ENCODE peak calls at places on chromosome 13, in ten cellular contexts. A, N, O, Y, M, L, Z, G, R and X are unnamed samples. For H3K4me1, the result is how much of the 10 kb centered on the place peaks cover.

GRCh38 chr13:74056829-74057564 is 77.2 kb downstream of the KLF12 start:
- DNase-seq in A (peak), N (no peak), O (peak), Y (no peak), M (peak), L (no peak), Z (no peak), G (no peak), R (no peak), X (peak)

GRCh38 chr13:29749401-29750177 is 100.8 kb downstream of the UBL3 start:
- DNase-seq in A (peak), N (no peak), O (no peak), Y (no peak), M (no peak), L (no peak), Z (no peak), G (no peak), R (no peak), X (no peak)

GRCh38 chr13:26971990-26972888 is 199.4 kb downstream of the USP12 start:
- DNase-seq in A (no peak), N (no peak), O (no peak), Y (no peak), M (no peak), L (peak), Z (peak), G (peak), R (peak), X (no peak)

GRCh38 chr13:111472559-111473460 is 152.4 kb downstream of the TEX29 start:
- DNase-seq in A (no peak), N (no peak), O (no peak), Y (no peak), M (no peak), L (peak), Z (no peak), G (peak), R (no peak), X (no peak)

GRCh38 chr13:71290963-71291937 is 575.8 kb downstream of the DACH1 start:
- DNase-seq in A (no peak), N (no peak), O (peak), Y (no peak), M (no peak), L (no peak), Z (no peak), G (no peak), R (no peak), X (no peak)

GRCh38 chr13:45781553-45782326 is 69.8 kb downstream of the SIAH3 start:
- DNase-seq in A (peak), N (no peak), O (peak), Y (no peak), M (no peak), L (no peak), Z (no peak), G (no peak), R (no peak), X (peak)

GRCh38 chr13:110797230-110797877 is 83.9 kb downstream of the ING1 start:
- DNase-seq in A (no peak), N (no peak), O (no peak), Y (no peak), M (no peak), L (no peak), Z (no peak), G (peak), R (no peak), X (no peak)

GRCh38 chr13:103540394-103540793 is 474.2 kb upstream of the SLC10A2 start:
- DNase-seq in A (no peak), N (no peak), O (no peak), Y (no peak), M (no peak), L (no peak), Z (no peak), G (no peak), R (no peak), X (no peak)

GRCh38 chr13:36891752-36892151 is 28.3 kb downstream of the SMAD9 start:
- DNase-seq in A (no peak), N (no peak), O (no peak), Y (no peak), M (no peak), L (no peak), Z (no peak), G (no peak), R (no peak), X (no peak)

GRCh38 chr13:36848228-36848982 is 29.4 kb downstream of the RFXAP start:
- DNase-seq in A (no peak), N (no peak), O (no peak), Y (no peak), M (no peak), L (no peak), Z (no peak), G (peak), R (no peak), X (no peak)

GRCh38 chr13:40558656-40559055 is 107.8 kb downstream of the FOXO1 start:
- DNase-seq in A (no peak), N (no peak), O (no peak), Y (no peak), M (no peak), L (no peak), Z (no peak), G (no peak), R (no peak), X (no peak)

GRCh38 chr13:46178821-46179220 is 3.2 kb downstream of the LCP1 start:
- DNase-seq in A (no peak), N (no peak), O (no peak), Y (no peak), M (no peak), L (no peak), Z (no peak), G (no peak), R (no peak), X (no peak)

GRCh38 chr13:112652512-112653458 is 37.1 kb upstream of the ATP11A start:
- DNase-seq in A (no peak), N (no peak), O (peak), Y (no peak), M (no peak), L (no peak), Z (peak), G (no peak), R (no peak), X (no peak)

GRCh38 chr13:37679043-37679442 is 80.5 kb upstream of the POSTN start:
- DNase-seq in A (no peak), N (no peak), O (no peak), Y (no peak), M (no peak), L (no peak), Z (no peak), G (no peak), R (no peak), X (no peak)

GRCh38 chr13:33191425-33192221 is 93.9 kb downstream of the STARD13 start:
- DNase-seq in A (no peak), N (no peak), O (no peak), Y (no peak), M (no peak), L (no peak), Z (no peak), G (no peak), R (no peak), X (no peak)

GRCh38 chr13:80363890-80364503 is 23.1 kb upstream of the SPRY2 start:
- DNase-seq in A (no peak), N (no peak), O (no peak), Y (no peak), M (no peak), L (no peak), Z (no peak), G (no peak), R (no peak), X (no peak)

GRCh38 chr13:31242935-31243334 is 43.2 kb downstream of the B3GLCT start:
- DNase-seq in A (no peak), N (no peak), O (no peak), Y (no peak), M (no peak), L (no peak), Z (no peak), G (no peak), R (no peak), X (no peak)

GRCh38 chr13:114019367-114019766 is 45.5 kb upstream of the C13orf46 start:
- DNase-seq in A (peak), N (no peak), O (no peak), Y (no peak), M (no peak), L (peak), Z (no peak), G (peak), R (no peak), X (no peak)

GRCh38 chr13:38570706-38571105 is 116.2 kb upstream of the FREM2 start:
- DNase-seq in A (no peak), N (no peak), O (no peak), Y (no peak), M (no peak), L (no peak), Z (no peak), G (no peak), R (no peak), X (no peak)

GRCh38 chr13:35005051-35005450 is 63.0 kb downstream of the NBEA start:
- DNase-seq in A (no peak), N (no peak), O (no peak), Y (no peak), M (no peak), L (no peak), Z (no peak), G (no peak), R (no peak), X (no peak)

GRCh38 chr13:60611523-60611922 is 214.5 kb downstream of the TDRD3 start:
- DNase-seq in A (no peak), N (no peak), O (no peak), Y (no peak), M (no peak), L (no peak), Z (no peak), G (no peak), R (no peak), X (no peak)

GRCh38 chr13:48532146-48532472 is 771 bp downstream of the RCBTB2 start:
- DNase-seq in A (no peak), N (no peak), O (no peak), Y (no peak), M (peak), L (no peak), Z (no peak), G (no peak), R (no peak), X (no peak)

GRCh38 chr13:43878897-43879322 is 630 bp downstream of the CCDC122 start:
- DNase-seq in A (peak), N (peak), O (peak), Y (peak), M (peak), L (peak), Z (peak), G (peak), R (peak), X (peak)

GRCh38 chr13:42484396-42484795 is 89.6 kb upstream of the TNFSF11 start:
- DNase-seq in A (no peak), N (no peak), O (no peak), Y (no peak), M (no peak), L (no peak), Z (no peak), G (no peak), R (no peak), X (no peak)

GRCh38 chr13:80669112-80669511 is 328.2 kb upstream of the SPRY2 start:
- DNase-seq in A (no peak), N (no peak), O (no peak), Y (no peak), M (no peak), L (no peak), Z (no peak), G (no peak), R (no peak), X (no peak)

GRCh38 chr13:111387026-111387871 is 66.8 kb downstream of the TEX29 start:
- DNase-seq in A (no peak), N (no peak), O (peak), Y (no peak), M (no peak), L (peak), Z (no peak), G (peak), R (peak), X (no peak)

GRCh38 chr13:40200273-40200978 is 466.0 kb downstream of the FOXO1 start:
- DNase-seq in A (no peak), N (no peak), O (no peak), Y (no peak), M (no peak), L (no peak), Z (no peak), G (no peak), R (no peak), X (no peak)

GRCh38 chr13:49633687-49634086 is 5.4 kb downstream of the ARL11 start:
- DNase-seq in A (no peak), N (no peak), O (no peak), Y (no peak), M (no peak), L (no peak), Z (no peak), G (no peak), R (no peak), X (no peak)

GRCh38 chr13:90883592-90883991 is 463.9 kb upstream of the MIR17HG start:
- DNase-seq in A (no peak), N (no peak), O (no peak), Y (no peak), M (no peak), L (no peak), Z (no peak), G (no peak), R (no peak), X (no peak)

GRCh38 chr13:76854894-76855293 is 31.3 kb downstream of the KCTD12 start:
- DNase-seq in A (no peak), N (no peak), O (no peak), Y (no peak), M (no peak), L (no peak), Z (no peak), G (no peak), R (no peak), X (no peak)

GRCh38 chr13:46593403-46593802 is 40.4 kb downstream of the LRCH1 start:
- DNase-seq in A (no peak), N (no peak), O (no peak), Y (no peak), M (no peak), L (no peak), Z (no peak), G (no peak), R (no peak), X (no peak)

GRCh38 chr13:47298506-47298905 is 401.7 kb upstream of the HTR2A start:
- DNase-seq in A (no peak), N (no peak), O (no peak), Y (no peak), M (no peak), L (no peak), Z (no peak), G (no peak), R (no peak), X (no peak)

GRCh38 chr13:112806761-112807652 is 117.2 kb downstream of the ATP11A start:
- DNase-seq in A (no peak), N (no peak), O (no peak), Y (no peak), M (peak), L (no peak), Z (no peak), G (no peak), R (no peak), X (no peak)

GRCh38 chr13:60922526-60923231 is 493.0 kb downstream of the PCDH20 start:
- DNase-seq in A (no peak), N (no peak), O (no peak), Y (no peak), M (no peak), L (no peak), Z (no peak), G (no peak), R (no peak), X (no peak)

GRCh38 chr13:47705185-47705584 is 295.9 kb downstream of the SUCLA2 start:
- DNase-seq in A (no peak), N (no peak), O (no peak), Y (no peak), M (no peak), L (no peak), Z (no peak), G (no peak), R (no peak), X (no peak)

GRCh38 chr13:30030141-30030750 is 179.8 kb upstream of the UBL3 start:
- DNase-seq in A (no peak), N (no peak), O (no peak), Y (no peak), M (no peak), L (no peak), Z (no peak), G (no peak), R (no peak), X (no peak)

GRCh38 chr13:61415749-61416148 is at the start of gene PCDH20:
- DNase-seq in A (no peak), N (no peak), O (no peak), Y (no peak), M (no peak), L (no peak), Z (no peak), G (no peak), R (no peak), X (no peak)

GRCh38 chr13:33863390-33863789 is 45.4 kb downstream of the RFC3 start:
- DNase-seq in A (no peak), N (no peak), O (no peak), Y (no peak), M (no peak), L (no peak), Z (no peak), G (no peak), R (no peak), X (no peak)

GRCh38 chr13:109795021-109795420 is 8.6 kb upstream of the IRS2 start:
- DNase-seq in A (no peak), N (no peak), O (no peak), Y (no peak), M (no peak), L (no peak), Z (no peak), G (no peak), R (no peak), X (no peak)
- H3K4me1 ChIP-seq in A (under half), N (under half), O (under half), Y (under half), M (under half), L (under half), Z (under half), G (under half), R (under half), X (under half)

GRCh38 chr13:66689628-66690027 is 540.5 kb downstream of the PCDH9 start:
- DNase-seq in A (no peak), N (no peak), O (no peak), Y (no peak), M (no peak), L (no peak), Z (no peak), G (no peak), R (no peak), X (no peak)
- TF ChIP-seq CTCF in A (no peak), N (no peak), O (peak), Y (no peak), M (no peak), L (peak), Z (no peak), G (peak), R (no peak), X (peak)

GRCh38 chr13:52053460-52053859 is 29.0 kb downstream of the UTP14C start:
- DNase-seq in A (no peak), N (no peak), O (no peak), Y (no peak), M (no peak), L (no peak), Z (no peak), G (no peak), R (no peak), X (no peak)
- H3K4me1 ChIP-seq in A (under half), N (under half), O (under half), Y (under half), M (under half), L (under half), Z (under half), G (under half), R (under half), X (under half)

DNA sequence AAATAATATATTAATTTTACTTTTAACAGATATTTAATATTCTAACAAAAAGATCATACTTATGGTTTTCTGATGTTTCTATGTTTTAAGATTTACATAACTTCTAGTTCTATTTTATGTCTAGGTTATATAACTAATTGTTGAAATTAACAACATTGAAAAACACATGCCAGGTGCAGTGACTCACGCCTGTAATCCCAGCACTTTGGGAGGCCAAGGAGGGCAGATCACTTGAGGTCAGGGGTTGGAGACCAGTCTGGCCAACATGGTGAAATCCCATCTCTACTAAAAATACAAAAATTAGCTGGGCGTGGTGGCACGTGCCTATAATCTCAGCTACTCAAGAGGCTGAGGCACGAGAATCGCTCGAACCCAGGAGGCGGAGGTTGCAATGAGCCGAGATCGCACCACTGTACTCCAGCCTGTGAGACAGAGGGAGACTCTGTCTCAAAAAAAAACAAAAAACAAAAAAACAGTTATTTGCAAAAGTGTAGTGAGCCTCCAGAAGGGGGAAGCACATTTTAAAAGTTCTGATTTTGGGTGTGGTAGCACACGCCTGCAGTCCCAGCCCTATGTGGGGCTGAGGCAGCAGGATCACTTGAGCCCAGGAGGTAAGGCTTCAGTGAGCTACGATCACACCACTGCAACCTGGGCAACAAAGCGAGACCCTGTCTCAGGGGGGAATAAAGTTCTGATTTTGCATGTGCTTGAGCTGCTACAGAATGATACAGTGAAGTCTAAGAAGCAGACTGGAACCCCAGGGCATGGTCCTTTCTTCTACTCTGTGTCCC is 18.6 kb downstream of the MIPEP start:
- DNase-seq in A (no peak), N (no peak), O (no peak), Y (no peak), M (no peak), L (no peak), Z (no peak), G (no peak), R (no peak), X (no peak)
- TF ChIP-seq CTCF in A (no peak), N (no peak), O (no peak), Y (peak), M (no peak), L (no peak), Z (no peak), G (no peak), R (no peak), X (no peak)

GRCh38 chr13:21014666-21015170 is 46.7 kb downstream of the LATS2 start:
- DNase-seq in A (peak), N (peak), O (peak), Y (no peak), M (no peak), L (no peak), Z (no peak), G (no peak), R (no peak), X (peak)

GRCh38 chr13:21012841-21013681 is 48.3 kb downstream of the LATS2 start:
- DNase-seq in A (no peak), N (peak), O (no peak), Y (no peak), M (no peak), L (no peak), Z (no peak), G (no peak), R (no peak), X (no peak)

GRCh38 chr13:21014139-21014665 is 47.2 kb downstream of the LATS2 start:
- DNase-seq in A (no peak), N (no peak), O (no peak), Y (no peak), M (no peak), L (no peak), Z (no peak), G (no peak), R (no peak), X (no peak)

GRCh38 chr13:21012211-21012610 is 49.2 kb downstream of the LATS2 start:
- DNase-seq in A (no peak), N (no peak), O (no peak), Y (no peak), M (no peak), L (peak), Z (no peak), G (peak), R (no peak), X (no peak)

DNA sequence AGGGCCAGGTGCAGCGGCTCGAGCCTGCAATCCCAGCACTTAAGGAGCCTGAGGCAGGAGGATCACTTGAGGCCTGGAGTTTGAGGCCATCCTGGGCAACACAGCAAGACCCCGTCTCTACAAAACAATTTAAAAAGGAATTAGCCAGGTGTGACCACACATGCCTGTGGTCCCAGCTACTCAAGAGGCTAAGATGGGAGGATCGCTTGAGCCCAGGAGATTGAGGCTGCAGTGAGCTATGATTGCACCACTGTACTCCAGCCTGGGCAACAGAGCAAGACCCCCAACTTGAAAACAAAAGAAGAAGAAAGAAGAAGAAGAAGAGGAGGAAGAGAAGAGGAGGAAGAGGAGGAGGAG is 47.7 kb downstream of the LATS2 start:
- DNase-seq in A (no peak), N (no peak), O (no peak), Y (no peak), M (no peak), L (no peak), Z (no peak), G (no peak), R (no peak), X (no peak)
- H3K4me1 ChIP-seq in A (half or more), N (under half), O (half or more), Y (under half), M (under half), L (under half), Z (half or more), G (under half), R (under half), X (under half)